ENCODE peak calls at places on chromosomes 13 and 19, in four cellular contexts. One of them, this sample, is unnamed.
A peak's percentile ranks its signal among the peaks of the same experiment; 100 is the strongest.

GRCh38 chr13:97133554-97133953 is 88.6 kb upstream of the MBNL2 start:
- DNase-seq in HEK293T: no peak
- DNase-seq in K562: no peak
- DNase-seq in GM12878: no peak
- DNase-seq in this sample: no peak

GRCh38 chr19:48859711-48860572 is 8.5 kb downstream of the PLEKHA4 start:
- DNase-seq in HEK293T: peak; percentile 53
- DNase-seq in K562: peak; percentile 99
- DNase-seq in GM12878: no peak
- DNase-seq in this sample: no peak

GRCh38 chr13:20969182-20969581 is 66.6 kb upstream of the XPO4 start:
- DNase-seq in HEK293T: no peak
- DNase-seq in K562: no peak
- DNase-seq in GM12878: peak; percentile 15
- DNase-seq in this sample: no peak

GRCh38 chr19:41096353-41096752 is 8.1 kb downstream of the CYP2A13 start:
- DNase-seq in HEK293T: no peak
- DNase-seq in K562: no peak
- DNase-seq in GM12878: no peak
- DNase-seq in this sample: no peak

GRCh38 chr19:15123031-15123890 is 16.1 kb downstream of the SYDE1 start:
- DNase-seq in HEK293T: no peak
- DNase-seq in K562: no peak
- DNase-seq in GM12878: no peak
- DNase-seq in this sample: no peak

GRCh38 chr13:91242652-91243051 is 104.8 kb upstream of the MIR17HG start:
- DNase-seq in HEK293T: no peak
- DNase-seq in K562: no peak
- DNase-seq in GM12878: no peak
- DNase-seq in this sample: no peak

GRCh38 chr13:98706446-98707110 is 45.9 kb downstream of the SLC15A1 start:
- DNase-seq in HEK293T: no peak
- DNase-seq in K562: no peak
- DNase-seq in GM12878: peak; percentile 9
- DNase-seq in this sample: peak; percentile 7

GRCh38 chr19:2050349-2050990 is 574 bp downstream of the MKNK2 start:
- DNase-seq in HEK293T: no peak
- DNase-seq in K562: no peak
- DNase-seq in GM12878: no peak
- DNase-seq in this sample: no peak

GRCh38 chr13:25478186-25478585 is 106.4 kb downstream of the ATP8A2 start:
- DNase-seq in HEK293T: no peak
- DNase-seq in K562: peak; percentile 4
- DNase-seq in GM12878: no peak
- DNase-seq in this sample: peak; percentile 44

GRCh38 chr13:51007216-51007615 is 97.6 kb downstream of the RNASEH2B start:
- DNase-seq in HEK293T: no peak
- DNase-seq in K562: no peak
- DNase-seq in GM12878: no peak
- DNase-seq in this sample: no peak

GRCh38 chr19:3665681-3666544 is 34.4 kb downstream of the PIP5K1C start:
- DNase-seq in HEK293T: peak; percentile 86
- DNase-seq in K562: peak; percentile 73
- DNase-seq in GM12878: no peak
- DNase-seq in this sample: peak; percentile 13

GRCh38 chr13:106609116-106609515 is 41.2 kb upstream of the ARGLU1 start:
- DNase-seq in HEK293T: no peak
- DNase-seq in K562: no peak
- DNase-seq in GM12878: no peak
- DNase-seq in this sample: no peak

GRCh38 chr13:106616729-106617128 is 48.8 kb upstream of the ARGLU1 start:
- DNase-seq in HEK293T: no peak
- DNase-seq in K562: no peak
- DNase-seq in GM12878: no peak
- DNase-seq in this sample: no peak

GRCh38 chr13:106610511-106610910 is 42.6 kb upstream of the ARGLU1 start:
- DNase-seq in HEK293T: no peak
- DNase-seq in K562: no peak
- DNase-seq in GM12878: no peak
- DNase-seq in this sample: no peak

GRCh38 chr13:106617561-106617960 is 49.6 kb upstream of the ARGLU1 start:
- DNase-seq in HEK293T: no peak
- DNase-seq in K562: no peak
- DNase-seq in GM12878: no peak
- DNase-seq in this sample: no peak

DNA sequence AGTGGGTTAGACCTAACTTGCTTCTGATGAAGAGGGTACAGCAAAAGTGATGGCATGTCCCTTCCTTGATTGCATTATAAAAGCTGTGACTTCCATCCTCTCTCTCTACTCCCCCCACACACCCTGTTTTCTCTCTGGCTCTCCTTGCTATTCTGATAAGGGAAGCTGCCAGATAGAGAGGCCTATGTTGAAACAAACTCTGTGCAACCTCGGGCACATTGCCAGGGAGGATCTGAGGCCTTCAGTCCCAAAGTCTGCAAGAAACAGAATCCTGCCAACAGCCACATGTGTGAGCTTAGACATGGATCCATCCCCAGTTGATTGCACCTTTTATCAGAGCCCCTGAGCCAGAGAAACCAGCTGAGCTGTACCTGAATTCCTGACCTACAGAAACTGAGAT is 44.8 kb upstream of the ARGLU1 start:
- DNase-seq in HEK293T: no peak
- DNase-seq in K562: no peak
- DNase-seq in GM12878: no peak
- DNase-seq in this sample: no peak
- TF ChIP-seq FOXK2 in HEK293T: no peak
- TF ChIP-seq FOXK2 in K562: no peak
- TF ChIP-seq FOXK2 in GM12878: no peak
- TF ChIP-seq FOXK2 in this sample: no peak

GRCh38 chr19:5926641-5927438 is 12.8 kb downstream of the CAPS start:
- DNase-seq in HEK293T: no peak
- DNase-seq in K562: no peak
- DNase-seq in GM12878: no peak
- DNase-seq in this sample: no peak
- TF ChIP-seq FOXK2 in HEK293T: no peak
- TF ChIP-seq FOXK2 in K562: no peak
- TF ChIP-seq FOXK2 in GM12878: no peak
- TF ChIP-seq FOXK2 in this sample: no peak

DNA sequence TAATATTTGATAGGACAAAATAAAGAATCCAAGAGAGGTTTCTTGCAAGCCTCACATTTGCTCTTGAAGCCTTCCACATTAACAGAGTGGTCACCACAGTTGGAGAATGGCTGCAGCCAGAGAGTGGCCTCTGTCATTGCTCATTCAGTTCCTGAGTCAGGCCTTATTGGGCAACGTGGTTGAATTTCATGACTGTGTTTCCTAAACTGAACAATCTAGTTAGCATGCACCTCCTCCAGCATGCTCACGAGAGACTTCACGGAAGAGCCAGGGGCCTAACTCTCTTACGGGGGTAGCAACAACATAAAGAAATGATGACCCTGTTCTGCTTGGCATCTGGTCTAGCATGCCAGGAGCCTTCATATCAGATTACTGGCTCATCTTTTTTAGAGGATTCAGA is 9.6 kb upstream of the UBL3 start:
- DNase-seq in HEK293T: no peak
- DNase-seq in K562: no peak
- DNase-seq in GM12878: no peak
- DNase-seq in this sample: no peak
- TF ChIP-seq FOXK2 in HEK293T: no peak
- TF ChIP-seq FOXK2 in K562: no peak
- TF ChIP-seq FOXK2 in GM12878: no peak
- TF ChIP-seq FOXK2 in this sample: no peak

GRCh38 chr13:95317037-95317989 is 16.1 kb upstream of the ABCC4 start:
- DNase-seq in HEK293T: no peak
- DNase-seq in K562: peak; percentile 63
- DNase-seq in GM12878: no peak
- DNase-seq in this sample: no peak
- TF ChIP-seq FOXK2 in HEK293T: no peak
- TF ChIP-seq FOXK2 in K562: no peak
- TF ChIP-seq FOXK2 in GM12878: no peak
- TF ChIP-seq FOXK2 in this sample: no peak

DNA sequence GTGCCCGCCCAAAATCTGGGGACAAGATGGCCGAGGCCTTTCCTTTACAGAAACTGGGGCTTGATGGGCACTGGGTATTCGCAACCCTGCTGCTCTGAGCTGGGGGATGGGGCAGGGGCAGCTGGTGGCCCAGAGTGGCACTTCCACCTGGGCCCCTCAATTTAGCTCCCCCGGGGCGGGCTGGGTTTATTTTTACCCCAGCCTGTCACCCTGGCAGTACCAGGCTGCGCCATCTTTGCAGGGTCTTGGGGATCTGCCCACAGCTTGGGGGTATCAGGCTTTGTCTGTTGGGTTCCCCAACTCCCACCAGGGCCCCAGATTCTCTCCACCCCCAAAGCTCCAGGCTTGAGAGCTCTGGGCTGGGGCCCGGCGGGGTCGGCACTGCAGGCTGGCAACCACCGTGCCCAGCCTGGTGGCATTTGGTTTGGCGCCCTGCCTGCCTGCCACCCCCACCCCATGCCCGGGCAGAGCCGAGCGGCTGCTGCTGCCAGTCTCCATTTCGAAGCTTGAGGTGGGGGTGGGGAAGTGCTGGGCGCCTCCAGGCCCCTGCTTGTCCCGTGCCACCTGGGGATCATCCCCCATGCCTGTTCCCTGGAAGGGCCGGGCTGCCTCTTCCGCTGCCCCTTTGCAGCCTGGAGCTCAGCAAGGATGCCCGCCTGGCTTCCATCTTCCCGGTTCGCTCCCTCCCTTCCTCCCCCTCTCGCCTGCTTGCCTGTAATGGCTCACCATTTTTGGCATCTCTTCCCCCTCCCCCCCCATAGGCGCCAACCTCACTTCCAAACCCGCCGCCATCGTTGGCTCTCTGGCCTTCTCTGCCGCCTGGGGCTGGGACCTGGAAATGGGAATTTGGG is 11.4 kb downstream of the NFIX start:
- DNase-seq in HEK293T: no peak
- DNase-seq in K562: no peak
- DNase-seq in GM12878: no peak
- DNase-seq in this sample: no peak
- TF ChIP-seq FOXK2 in HEK293T: no peak
- TF ChIP-seq FOXK2 in K562: no peak
- TF ChIP-seq FOXK2 in GM12878: no peak
- TF ChIP-seq FOXK2 in this sample: no peak

GRCh38 chr13:31595568-31595967 is 143.8 kb upstream of the RXFP2 start:
- DNase-seq in HEK293T: no peak
- DNase-seq in K562: no peak
- DNase-seq in GM12878: no peak
- DNase-seq in this sample: no peak
- TF ChIP-seq FOXK2 in HEK293T: no peak
- TF ChIP-seq FOXK2 in K562: no peak
- TF ChIP-seq FOXK2 in GM12878: no peak
- TF ChIP-seq FOXK2 in this sample: no peak